ENCODE peak calls at places on chromosomes 12 and 14, in five cellular contexts. C is HepG2, Q is HEK293T, B is GM12878, K is K562. R is an unnamed sample.

GRCh38 chr12:57173683-57174082 is 26.3 kb upstream of the LRP1-AS start:
- DNase-seq in K (no peak), C (no peak), Q (no peak), B (no peak), R (no peak)

GRCh38 chr12:12503384-12504078 is 59.1 kb downstream of the DUSP16 start:
- DNase-seq in K (no peak), B (no peak), C (no peak), Q (no peak), R (no peak)

GRCh38 chr14:26290007-26290530 is 307.8 kb downstream of the NOVA1 start:
- DNase-seq in C (no peak), Q (no peak), K (no peak), B (no peak), R (no peak)

GRCh38 chr14:94445003-94445402 is 7.6 kb downstream of the SERPINA11 start:
- DNase-seq in B (no peak), K (no peak), Q (no peak), C (no peak), R (no peak)

GRCh38 chr14:76862546-76863282 is 36.5 kb downstream of the LRRC74A start:
- DNase-seq in Q (no peak), B (no peak), C (no peak), K (no peak), R (no peak)

GRCh38 chr14:71725802-71726638 is 206.2 kb upstream of the RGS6 start:
- DNase-seq in K (no peak), C (no peak), B (no peak), Q (no peak), R (no peak)

GRCh38 chr14:104770851-104771272 is 17.9 kb downstream of the SIVA1 start:
- DNase-seq in C (no peak), B (no peak), Q (no peak), K (peak; percentile 34), R (peak; percentile 51)

GRCh38 chr12:52221912-52222457 is 11.1 kb upstream of the KRT7 start:
- DNase-seq in C (no peak), B (no peak), Q (peak; percentile 57), K (peak; percentile 69), R (no peak)

GRCh38 chr12:62933220-62933870 is 1.6 kb downstream of the PPM1H start:
- DNase-seq in Q (peak; percentile 50), K (peak; percentile 57), C (peak; percentile 52), B (no peak), R (peak; percentile 16)

GRCh38 chr14:50530358-50530757 is 2.0 kb downstream of the MAP4K5 start:
- DNase-seq in B (no peak), Q (no peak), K (no peak), C (no peak), R (no peak)

GRCh38 chr12:89085421-89085820 is 266.9 kb downstream of the DUSP6 start:
- DNase-seq in Q (no peak), K (no peak), B (no peak), C (no peak), R (no peak)

GRCh38 chr12:57461904-57462306 is 2.3 kb downstream of the GLI1 start:
- DNase-seq in K (no peak), C (no peak), B (no peak), Q (no peak), R (no peak)

GRCh38 chr14:59918824-59919581 is 941 bp upstream of the LRRC9 start:
- DNase-seq in C (peak; percentile 32), B (no peak), Q (peak; percentile 40), K (peak; percentile 9), R (peak; percentile 56)

GRCh38 chr14:77902806-77903205 is 102.9 kb downstream of the ADCK1 start:
- DNase-seq in Q (no peak), C (no peak), B (no peak), K (no peak), R (no peak)

GRCh38 chr14:94340533-94340932 is 17.4 kb upstream of the SERPINA6 start:
- DNase-seq in C (peak; percentile 97), Q (no peak), B (no peak), K (no peak), R (no peak)

GRCh38 chr12:95940514-95940913 is 1.9 kb downstream of the CCDC38 start:
- DNase-seq in C (peak; percentile 91), K (no peak), Q (no peak), B (no peak), R (no peak)

GRCh38 chr14:37623552-37623951 is 28.1 kb downstream of the TTC6 start:
- DNase-seq in K (no peak), B (no peak), C (no peak), Q (no peak), R (no peak)

GRCh38 chr12:5493018-5493417 is 61.1 kb downstream of the NTF3 start:
- DNase-seq in Q (peak; percentile 13), B (no peak), K (no peak), C (no peak), R (no peak)

DNA sequence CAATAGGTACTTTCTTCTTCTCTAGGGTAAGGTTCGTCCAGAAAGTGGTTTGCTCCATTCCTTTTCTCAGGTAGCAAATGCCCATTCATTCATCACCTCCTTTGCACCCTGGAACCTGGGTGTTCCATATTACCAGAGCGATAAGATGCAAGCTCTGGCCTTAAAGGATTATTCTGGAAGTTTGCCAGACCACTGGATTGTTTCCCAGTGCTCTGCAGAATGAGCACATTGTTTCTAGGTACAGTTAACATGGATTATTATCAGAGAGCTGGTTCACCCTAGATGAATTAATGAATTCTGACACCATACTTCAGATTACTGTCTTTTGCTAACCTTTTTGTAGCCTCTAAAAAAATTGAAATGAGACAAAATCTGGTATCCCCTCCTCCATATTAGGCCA is 170.9 kb upstream of the BMP4 start:
- DNase-seq in K (no peak), Q (no peak), B (no peak), C (no peak), R (no peak)
- TF ChIP-seq FOXM1 in K (no peak), Q (no peak), B (no peak), C (no peak), R (no peak)

GRCh38 chr12:208813-209212 is 5.1 kb downstream of the SLC6A12 start:
- DNase-seq in C (no peak), B (no peak), K (no peak), Q (no peak), R (no peak)
- TF ChIP-seq FOXM1 in C (no peak), B (no peak), K (no peak), Q (no peak), R (no peak)

DNA sequence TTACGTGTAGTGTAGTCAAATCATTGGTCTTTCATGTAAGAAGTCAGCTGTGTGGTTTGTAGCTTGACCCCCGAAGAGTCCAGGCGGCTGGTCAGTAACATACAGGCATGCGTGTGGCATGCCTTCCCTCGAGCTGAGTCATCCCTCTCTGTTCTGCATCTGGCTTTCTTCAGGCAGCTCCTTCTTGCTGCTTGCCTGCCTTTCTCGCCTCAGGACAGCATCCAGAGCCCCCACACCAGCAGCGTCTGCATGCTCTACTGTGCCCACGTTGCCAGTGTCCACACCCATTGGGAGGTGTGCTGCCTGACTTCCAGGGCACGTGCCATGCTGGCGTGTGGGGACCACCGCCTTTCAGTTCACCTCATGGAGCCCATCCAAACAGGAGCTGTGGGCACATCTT is 96.8 kb downstream of the EP400 start:
- DNase-seq in K (no peak), Q (no peak), B (no peak), C (no peak), R (peak; percentile 73)
- TF ChIP-seq FOXM1 in K (no peak), Q (no peak), B (no peak), C (no peak), R (no peak)

GRCh38 chr12:8590842-8591545 is 21.7 kb downstream of the AICDA start:
- DNase-seq in K (no peak), Q (no peak), B (no peak), C (peak; percentile 76), R (no peak)
- TF ChIP-seq FOXM1 in K (no peak), Q (no peak), B (no peak), C (no peak), R (no peak)

DNA sequence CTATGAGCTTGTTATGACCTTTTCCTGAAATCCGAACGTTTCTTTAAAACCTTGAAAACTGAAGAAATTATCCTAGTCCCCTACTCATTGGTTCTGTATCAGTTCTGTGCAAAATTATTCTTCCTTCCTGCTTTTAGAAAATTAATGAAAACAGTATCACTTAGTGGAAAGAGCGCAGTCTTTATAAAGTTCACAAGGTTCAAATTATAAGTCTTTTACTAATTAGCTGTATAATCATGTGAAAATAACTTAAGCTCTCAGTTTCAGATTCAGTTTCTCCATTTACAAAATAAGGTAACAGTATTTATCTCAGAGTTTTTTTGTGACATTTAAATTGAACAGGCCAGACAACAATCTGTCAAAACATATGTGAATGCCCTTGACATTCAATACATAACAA is 306.1 kb downstream of the ADAMTS20 start:
- DNase-seq in Q (no peak), K (no peak), B (no peak), C (no peak), R (no peak)
- TF ChIP-seq FOXM1 in Q (no peak), K (no peak), B (no peak), C (no peak), R (no peak)

GRCh38 chr12:71840226-71840847 is 778 bp downstream of the TBC1D15 start:
- DNase-seq in B (no peak), Q (peak; percentile 28), K (peak; percentile 57), C (peak; percentile 48), R (peak; percentile 12)
- TF ChIP-seq FOXM1 in B (no peak), Q (no peak), K (no peak), C (no peak), R (no peak)

GRCh38 chr12:124451637-124452243 is 115.7 kb downstream of the NCOR2 start:
- DNase-seq in C (no peak), K (no peak), B (no peak), Q (no peak), R (no peak)
- TF ChIP-seq FOXM1 in C (no peak), K (no peak), B (no peak), Q (no peak), R (no peak)

GRCh38 chr12:15752780-15753179 is 36.4 kb downstream of the EPS8 start:
- DNase-seq in B (no peak), K (no peak), C (no peak), Q (no peak), R (no peak)
- TF ChIP-seq FOXM1 in B (no peak), K (no peak), C (no peak), Q (no peak), R (no peak)

R was measured in SK-N-SH.